ENCODE peak calls at places on chromosomes 13 and 19, in five cellular contexts. One of them, this sample, is unnamed.

GRCh38 chr19:2495130-2495641 is 19.3 kb downstream of the GADD45B start:
- DNase-seq in stimulated activated naive CD4-positive, alpha-beta T cell: no peak
- DNase-seq in RCC 7860: peak
- DNase-seq in COLO829: peak
- DNase-seq in NCI-H345: peak
- DNase-seq in this sample: no peak

GRCh38 chr19:16342002-16342715 is 17.5 kb downstream of the KLF2 start:
- DNase-seq in stimulated activated naive CD4-positive, alpha-beta T cell: no peak
- DNase-seq in RCC 7860: peak
- DNase-seq in COLO829: no peak
- DNase-seq in NCI-H345: no peak
- DNase-seq in this sample: no peak

GRCh38 chr13:88248393-88248792 is 577.2 kb downstream of the SLITRK5 start:
- DNase-seq in stimulated activated naive CD4-positive, alpha-beta T cell: no peak
- DNase-seq in RCC 7860: no peak
- DNase-seq in COLO829: no peak
- DNase-seq in NCI-H345: peak
- DNase-seq in this sample: no peak

GRCh38 chr13:30289533-30289932 is 17.8 kb downstream of the KATNAL1 start:
- DNase-seq in stimulated activated naive CD4-positive, alpha-beta T cell: no peak
- DNase-seq in RCC 7860: no peak
- DNase-seq in COLO829: no peak
- DNase-seq in NCI-H345: no peak
- DNase-seq in this sample: no peak

GRCh38 chr13:40503966-40504591 is 162.4 kb downstream of the FOXO1 start:
- DNase-seq in stimulated activated naive CD4-positive, alpha-beta T cell: no peak
- DNase-seq in RCC 7860: peak
- DNase-seq in COLO829: no peak
- DNase-seq in NCI-H345: no peak
- DNase-seq in this sample: no peak

GRCh38 chr13:70795484-70795883 is 687.2 kb upstream of the KLHL1 start:
- DNase-seq in stimulated activated naive CD4-positive, alpha-beta T cell: no peak
- DNase-seq in RCC 7860: no peak
- DNase-seq in COLO829: no peak
- DNase-seq in NCI-H345: no peak
- DNase-seq in this sample: no peak

GRCh38 chr19:1355974-1356865 is 27.5 kb upstream of the NDUFS7 start:
- DNase-seq in stimulated activated naive CD4-positive, alpha-beta T cell: no peak
- DNase-seq in RCC 7860: no peak
- DNase-seq in COLO829: no peak
- DNase-seq in NCI-H345: no peak
- DNase-seq in this sample: no peak

GRCh38 chr19:56637976-56638555 is 4.9 kb upstream of the SMIM17 start:
- DNase-seq in stimulated activated naive CD4-positive, alpha-beta T cell: no peak
- DNase-seq in RCC 7860: no peak
- DNase-seq in COLO829: peak
- DNase-seq in NCI-H345: no peak
- DNase-seq in this sample: peak

GRCh38 chr13:94329754-94330551 is 149.5 kb downstream of the DCT start:
- DNase-seq in stimulated activated naive CD4-positive, alpha-beta T cell: no peak
- DNase-seq in RCC 7860: peak
- DNase-seq in COLO829: peak
- DNase-seq in NCI-H345: no peak
- DNase-seq in this sample: no peak

GRCh38 chr19:15475611-15476010 is 3.7 kb downstream of the PGLYRP2 start:
- DNase-seq in stimulated activated naive CD4-positive, alpha-beta T cell: no peak
- DNase-seq in RCC 7860: no peak
- DNase-seq in COLO829: no peak
- DNase-seq in NCI-H345: no peak
- DNase-seq in this sample: no peak

GRCh38 chr13:74115138-74115537 is 19.1 kb downstream of the KLF12 start:
- DNase-seq in stimulated activated naive CD4-positive, alpha-beta T cell: no peak
- DNase-seq in RCC 7860: peak
- DNase-seq in COLO829: no peak
- DNase-seq in NCI-H345: no peak
- DNase-seq in this sample: no peak

GRCh38 chr13:113616991-113617749 is 32.6 kb downstream of the TFDP1 start:
- DNase-seq in stimulated activated naive CD4-positive, alpha-beta T cell: no peak
- DNase-seq in RCC 7860: peak
- DNase-seq in COLO829: no peak
- DNase-seq in NCI-H345: peak
- DNase-seq in this sample: no peak

GRCh38 chr13:64051278-64051677 is 2635.6 kb upstream of the PCDH20 start:
- DNase-seq in stimulated activated naive CD4-positive, alpha-beta T cell: no peak
- DNase-seq in RCC 7860: no peak
- DNase-seq in COLO829: no peak
- DNase-seq in NCI-H345: no peak
- DNase-seq in this sample: no peak

GRCh38 chr19:39502640-39503417 is 4.1 kb downstream of the DLL3 start:
- DNase-seq in stimulated activated naive CD4-positive, alpha-beta T cell: peak
- DNase-seq in RCC 7860: no peak
- DNase-seq in COLO829: peak
- DNase-seq in NCI-H345: no peak
- DNase-seq in this sample: peak

GRCh38 chr19:27909185-27909840 is 1303.6 kb downstream of the UQCRFS1 start:
- DNase-seq in stimulated activated naive CD4-positive, alpha-beta T cell: no peak
- DNase-seq in RCC 7860: no peak
- DNase-seq in COLO829: no peak
- DNase-seq in NCI-H345: no peak
- DNase-seq in this sample: no peak

GRCh38 chr13:106159295-106160195 is 375.9 kb downstream of the EFNB2 start:
- DNase-seq in stimulated activated naive CD4-positive, alpha-beta T cell: no peak
- DNase-seq in RCC 7860: no peak
- DNase-seq in COLO829: no peak
- DNase-seq in NCI-H345: no peak
- DNase-seq in this sample: no peak

GRCh38 chr13:60111726-60112125 is 52.0 kb downstream of the DIAPH3 start:
- DNase-seq in stimulated activated naive CD4-positive, alpha-beta T cell: no peak
- DNase-seq in RCC 7860: no peak
- DNase-seq in COLO829: no peak
- DNase-seq in NCI-H345: no peak
- DNase-seq in this sample: no peak

This sample was measured in T-cell.